ENCODE peak calls at places on chromosome 1, in four cellular contexts. One of them, this sample, is unnamed.

GRCh38 chr1:941588-942383 is 17.3 kb downstream of the NOC2L start:
- DNase-seq in cardiac muscle cell: peak
- DNase-seq in COR-L47: peak
- DNase-seq in esophagus muscularis mucosa: peak
- DNase-seq in this sample: peak

GRCh38 chr1:228989992-228990827 is 254.9 kb downstream of the RHOU start:
- DNase-seq in cardiac muscle cell: no peak
- DNase-seq in COR-L47: peak
- DNase-seq in esophagus muscularis mucosa: no peak
- DNase-seq in this sample: peak

GRCh38 chr1:39269791-39270342 is 65.4 kb downstream of the MACF1 start:
- DNase-seq in cardiac muscle cell: no peak
- DNase-seq in COR-L47: peak
- DNase-seq in esophagus muscularis mucosa: peak
- DNase-seq in this sample: no peak

GRCh38 chr1:170791941-170792340 is 128.0 kb downstream of the PRRX1 start:
- DNase-seq in cardiac muscle cell: no peak
- DNase-seq in COR-L47: no peak
- DNase-seq in esophagus muscularis mucosa: no peak
- DNase-seq in this sample: no peak

GRCh38 chr1:207856276-207857023 is 54.5 kb downstream of the CD34 start:
- DNase-seq in cardiac muscle cell: no peak
- DNase-seq in COR-L47: no peak
- DNase-seq in esophagus muscularis mucosa: no peak
- DNase-seq in this sample: no peak

GRCh38 chr1:210402560-210402959 is 73.9 kb downstream of the HHAT start:
- DNase-seq in cardiac muscle cell: no peak
- DNase-seq in COR-L47: no peak
- DNase-seq in esophagus muscularis mucosa: peak
- DNase-seq in this sample: no peak

GRCh38 chr1:20211511-20211931 is 25.2 kb upstream of the PLA2G2C start:
- DNase-seq in cardiac muscle cell: no peak
- DNase-seq in COR-L47: no peak
- DNase-seq in esophagus muscularis mucosa: no peak
- DNase-seq in this sample: no peak

GRCh38 chr1:112618721-112619517 is at the start of gene ST7L:
- DNase-seq in cardiac muscle cell: peak
- DNase-seq in COR-L47: peak
- DNase-seq in esophagus muscularis mucosa: peak
- DNase-seq in this sample: peak

GRCh38 chr1:92210701-92211100 is 7.0 kb upstream of the C1orf146 start:
- DNase-seq in cardiac muscle cell: no peak
- DNase-seq in COR-L47: no peak
- DNase-seq in esophagus muscularis mucosa: no peak
- DNase-seq in this sample: no peak

GRCh38 chr1:68322837-68323687 is 90.7 kb upstream of the WLS start:
- DNase-seq in cardiac muscle cell: peak
- DNase-seq in COR-L47: no peak
- DNase-seq in esophagus muscularis mucosa: no peak
- DNase-seq in this sample: no peak

GRCh38 chr1:28064064-28064463 is 24.3 kb downstream of the EYA3 start:
- DNase-seq in cardiac muscle cell: no peak
- DNase-seq in COR-L47: no peak
- DNase-seq in esophagus muscularis mucosa: no peak
- DNase-seq in this sample: no peak

GRCh38 chr1:110888049-110888448 is 15.1 kb downstream of the CD53 start:
- DNase-seq in cardiac muscle cell: no peak
- DNase-seq in COR-L47: no peak
- DNase-seq in esophagus muscularis mucosa: no peak
- DNase-seq in this sample: no peak

GRCh38 chr1:179823693-179824092 is 53.9 kb downstream of the TOR1AIP2 start:
- DNase-seq in cardiac muscle cell: no peak
- DNase-seq in COR-L47: no peak
- DNase-seq in esophagus muscularis mucosa: no peak
- DNase-seq in this sample: no peak

This sample was measured in NCI-H1105 treated with DMSO at 0.1 percent for 48 hours.